ENCODE peak calls at places on chromosomes 4 and X, in six cellular contexts. One of them, this sample, is unnamed.

GRCh38 chr4:55768291-55768690 is 51.3 kb upstream of the EXOC1L start:
- DNase-seq in IMR-90: peak
- DNase-seq in H9: peak
- DNase-seq in mesenchymal stem cell: peak
- DNase-seq in H1: no peak
- DNase-seq in mesendoderm: peak
- DNase-seq in this sample: peak

GRCh38 chr4:37424753-37425152 is 180.2 kb downstream of the NWD2 start:
- DNase-seq in IMR-90: no peak
- DNase-seq in H9: no peak
- DNase-seq in mesenchymal stem cell: no peak
- DNase-seq in H1: no peak
- DNase-seq in mesendoderm: no peak
- DNase-seq in this sample: no peak

GRCh38 chr4:22897520-22898108 is 204.9 kb downstream of the GBA3 start:
- DNase-seq in IMR-90: peak
- DNase-seq in H9: peak
- DNase-seq in mesenchymal stem cell: peak
- DNase-seq in H1: peak
- DNase-seq in mesendoderm: peak
- DNase-seq in this sample: peak

GRCh38 chrX:54357414-54358377 is at the start of gene WNK3:
- DNase-seq in IMR-90: peak
- DNase-seq in H9: peak
- DNase-seq in mesenchymal stem cell: peak
- DNase-seq in H1: peak
- DNase-seq in mesendoderm: peak
- DNase-seq in this sample: peak

GRCh38 chrX:11363069-11363594 is 69.9 kb downstream of the AMELX start:
- DNase-seq in IMR-90: no peak
- DNase-seq in H9: no peak
- DNase-seq in mesenchymal stem cell: no peak
- DNase-seq in H1: no peak
- DNase-seq in mesendoderm: no peak
- DNase-seq in this sample: no peak

GRCh38 chr4:180665994-180666818 is 1577.0 kb upstream of the TENM3 start:
- DNase-seq in IMR-90: peak
- DNase-seq in H9: peak
- DNase-seq in mesenchymal stem cell: peak
- DNase-seq in H1: no peak
- DNase-seq in mesendoderm: peak
- DNase-seq in this sample: peak

GRCh38 chrX:71489540-71489939 is 43.4 kb upstream of the OGT start:
- DNase-seq in IMR-90: no peak
- DNase-seq in H9: no peak
- DNase-seq in mesenchymal stem cell: no peak
- DNase-seq in H1: no peak
- DNase-seq in mesendoderm: no peak
- DNase-seq in this sample: no peak

GRCh38 chr4:85081196-85081595 is 114.7 kb upstream of the WDFY3 start:
- DNase-seq in IMR-90: no peak
- DNase-seq in H9: no peak
- DNase-seq in mesenchymal stem cell: no peak
- DNase-seq in H1: no peak
- DNase-seq in mesendoderm: no peak
- DNase-seq in this sample: no peak

GRCh38 chrX:99795495-99795894 is 614.6 kb downstream of the PCDH19 start:
- DNase-seq in IMR-90: no peak
- DNase-seq in H9: no peak
- DNase-seq in mesenchymal stem cell: no peak
- DNase-seq in H1: no peak
- DNase-seq in mesendoderm: no peak
- DNase-seq in this sample: no peak

GRCh38 chr4:71607780-71608673 is 175.9 kb downstream of the GC start:
- DNase-seq in IMR-90: peak
- DNase-seq in H9: no peak
- DNase-seq in mesenchymal stem cell: peak
- DNase-seq in H1: no peak
- DNase-seq in mesendoderm: peak
- DNase-seq in this sample: no peak
- H3K4ac ChIP-seq in IMR-90: no peak
- H3K4ac ChIP-seq in H9: no peak
- H3K4ac ChIP-seq in mesenchymal stem cell: no peak
- H3K4ac ChIP-seq in H1: no peak
- H3K4ac ChIP-seq in mesendoderm: no peak
- H3K4ac ChIP-seq in this sample: no peak

GRCh38 chr4:140113653-140114052 is 40.3 kb downstream of the MAML3 start:
- DNase-seq in IMR-90: no peak
- DNase-seq in H9: no peak
- DNase-seq in mesenchymal stem cell: no peak
- DNase-seq in H1: no peak
- DNase-seq in mesendoderm: no peak
- DNase-seq in this sample: no peak
- H2BK15ac ChIP-seq in IMR-90: peak
- H2BK15ac ChIP-seq in H9: no peak
- H2BK15ac ChIP-seq in mesenchymal stem cell: no peak
- H2BK15ac ChIP-seq in H1: no peak
- H2BK15ac ChIP-seq in mesendoderm: no peak
- H2BK15ac ChIP-seq in this sample: no peak

DNA sequence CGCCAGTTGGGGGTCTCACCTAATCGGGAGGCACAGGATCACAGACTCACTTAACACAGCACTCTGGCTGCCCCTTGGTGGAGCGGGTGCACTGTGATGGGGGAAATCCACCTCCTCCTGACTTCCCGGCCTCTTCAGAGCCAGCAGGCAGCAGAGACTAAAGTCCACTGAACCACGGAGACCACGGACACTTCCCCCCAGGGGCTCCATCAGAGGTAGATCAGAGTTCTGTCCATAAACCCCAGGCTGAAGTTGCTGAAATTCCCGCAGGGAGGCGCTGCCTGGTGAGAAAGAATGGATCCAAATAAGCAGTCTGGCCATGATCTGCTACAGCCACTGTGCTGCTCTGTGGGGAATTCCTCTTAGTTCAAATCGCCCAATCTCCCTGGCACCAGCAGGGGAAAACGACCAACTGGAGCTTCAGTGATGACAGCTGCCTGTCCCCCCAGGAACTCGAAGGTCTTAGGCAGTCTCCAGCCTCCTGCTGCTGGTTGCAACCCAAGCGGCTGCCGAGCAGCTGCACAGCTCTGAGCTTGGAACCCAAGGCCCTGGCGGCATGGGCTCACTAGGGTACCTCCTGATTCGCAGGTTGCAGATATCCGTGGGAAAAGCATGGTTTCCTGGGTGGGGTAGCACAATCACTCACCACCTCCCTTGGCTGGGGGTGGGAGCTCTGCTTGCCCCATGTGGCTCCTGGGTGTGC is 106.9 kb upstream of the DCAF12L2 start:
- DNase-seq in IMR-90: no peak
- DNase-seq in H9: no peak
- DNase-seq in mesenchymal stem cell: no peak
- DNase-seq in H1: no peak
- DNase-seq in mesendoderm: peak
- DNase-seq in this sample: no peak
- H3K4ac ChIP-seq in IMR-90: no peak
- H3K4ac ChIP-seq in H9: no peak
- H3K4ac ChIP-seq in mesenchymal stem cell: no peak
- H3K4ac ChIP-seq in H1: no peak
- H3K4ac ChIP-seq in mesendoderm: no peak
- H3K4ac ChIP-seq in this sample: no peak

DNA sequence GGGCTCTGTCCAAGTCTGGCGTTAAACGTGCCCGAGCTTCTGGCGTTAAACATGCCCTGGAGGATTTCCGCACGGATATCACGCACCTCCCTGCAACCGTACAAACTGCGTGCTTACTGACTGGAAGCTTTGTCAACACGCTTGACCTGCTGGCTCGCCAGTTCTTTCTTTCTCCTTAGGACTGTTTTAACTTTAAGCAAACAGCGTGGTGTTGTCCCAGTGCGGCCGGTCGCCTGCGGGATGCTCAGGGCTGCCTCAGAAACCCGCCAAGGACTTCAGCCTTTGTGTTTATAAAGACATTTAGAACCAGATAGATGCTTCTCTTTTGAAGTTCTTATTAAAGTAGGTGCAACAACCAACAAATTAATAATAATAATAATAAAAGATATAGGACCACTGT is 946.0 kb downstream of the RAB28 start:
- DNase-seq in IMR-90: no peak
- DNase-seq in H9: no peak
- DNase-seq in mesenchymal stem cell: no peak
- DNase-seq in H1: no peak
- DNase-seq in mesendoderm: no peak
- DNase-seq in this sample: no peak
- H2BK15ac ChIP-seq in IMR-90: no peak
- H2BK15ac ChIP-seq in H9: no peak
- H2BK15ac ChIP-seq in mesenchymal stem cell: no peak
- H2BK15ac ChIP-seq in H1: no peak
- H2BK15ac ChIP-seq in mesendoderm: no peak
- H2BK15ac ChIP-seq in this sample: no peak

GRCh38 chr4:124275-125081 is at the start of gene ZNF718:
- DNase-seq in IMR-90: peak
- DNase-seq in H9: peak
- DNase-seq in mesenchymal stem cell: peak
- DNase-seq in H1: peak
- DNase-seq in mesendoderm: peak
- DNase-seq in this sample: peak

GRCh38 chr4:125085-125820 is 952 bp downstream of the ZNF718 start:
- DNase-seq in IMR-90: peak
- DNase-seq in H9: peak
- DNase-seq in mesenchymal stem cell: peak
- DNase-seq in H1: peak
- DNase-seq in mesendoderm: peak
- DNase-seq in this sample: peak

GRCh38 chr4:121408-122084 is 2.8 kb upstream of the ZNF718 start:
- DNase-seq in IMR-90: no peak
- DNase-seq in H9: no peak
- DNase-seq in mesenchymal stem cell: no peak
- DNase-seq in H1: peak
- DNase-seq in mesendoderm: no peak
- DNase-seq in this sample: no peak

GRCh38 chr4:120616-121015 is 3.7 kb upstream of the ZNF718 start:
- DNase-seq in IMR-90: no peak
- DNase-seq in H9: no peak
- DNase-seq in mesenchymal stem cell: no peak
- DNase-seq in H1: peak
- DNase-seq in mesendoderm: no peak
- DNase-seq in this sample: no peak

GRCh38 chr4:125833-126232 is 1.5 kb downstream of the ZNF718 start:
- DNase-seq in IMR-90: no peak
- DNase-seq in H9: no peak
- DNase-seq in mesenchymal stem cell: peak
- DNase-seq in H1: peak
- DNase-seq in mesendoderm: peak
- DNase-seq in this sample: no peak
- H3K4ac ChIP-seq in IMR-90: no peak
- H3K4ac ChIP-seq in H9: no peak
- H3K4ac ChIP-seq in mesenchymal stem cell: no peak
- H3K4ac ChIP-seq in H1: no peak
- H3K4ac ChIP-seq in mesendoderm: no peak
- H3K4ac ChIP-seq in this sample: no peak

GRCh38 chr4:28225005-28225404 is 1364.4 kb downstream of the STIM2 start:
- DNase-seq in IMR-90: peak
- DNase-seq in H9: peak
- DNase-seq in mesenchymal stem cell: peak
- DNase-seq in H1: no peak
- DNase-seq in mesendoderm: peak
- DNase-seq in this sample: peak
- H2BK15ac ChIP-seq in IMR-90: no peak
- H2BK15ac ChIP-seq in H9: no peak
- H2BK15ac ChIP-seq in mesenchymal stem cell: no peak
- H2BK15ac ChIP-seq in H1: no peak
- H2BK15ac ChIP-seq in mesendoderm: no peak
- H2BK15ac ChIP-seq in this sample: no peak

DNA sequence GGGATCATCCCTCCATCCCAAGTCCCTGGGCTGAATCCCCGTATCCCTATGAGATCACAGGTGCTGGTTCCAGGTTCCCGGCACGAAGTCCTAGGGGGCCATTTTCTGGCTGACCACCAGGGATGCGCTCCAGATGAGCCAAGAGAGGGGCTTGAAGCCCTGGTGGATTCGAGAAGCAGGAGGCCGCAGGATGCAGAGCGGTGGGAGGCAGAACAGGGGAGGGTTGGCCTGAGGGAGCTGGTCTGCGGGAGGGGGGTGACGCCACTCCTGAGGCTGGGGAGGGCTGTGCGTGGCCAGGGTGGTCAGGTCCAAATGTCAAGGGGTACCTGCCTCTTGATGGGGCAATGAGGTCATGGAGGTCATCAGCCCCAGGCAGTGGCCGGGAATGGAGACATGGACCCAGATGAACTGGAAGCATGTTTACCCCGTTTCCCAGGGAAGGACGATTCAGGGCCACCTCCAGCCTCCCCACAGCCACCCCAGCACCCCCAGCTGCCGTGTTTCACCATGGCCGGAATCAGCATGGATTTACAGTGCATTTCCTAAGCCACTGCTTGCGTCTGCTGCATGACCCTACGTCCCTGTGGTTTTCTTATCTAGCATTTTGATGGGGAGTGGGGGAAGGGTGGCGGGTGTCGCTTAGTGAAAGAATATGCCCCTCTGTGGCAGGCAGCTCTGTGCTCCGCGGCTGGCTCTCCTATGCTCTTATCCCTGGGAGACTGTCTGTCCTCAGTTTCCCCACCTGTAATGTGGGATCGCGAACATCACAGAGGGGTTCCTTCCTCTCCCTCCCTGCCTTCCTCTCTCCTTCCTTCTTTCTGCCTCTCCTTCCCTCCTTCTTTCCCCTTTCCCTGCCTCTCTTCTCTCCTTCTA is 17.0 kb upstream of the HTRA3 start:
- DNase-seq in IMR-90: peak
- DNase-seq in H9: no peak
- DNase-seq in mesenchymal stem cell: peak
- DNase-seq in H1: no peak
- DNase-seq in mesendoderm: peak
- DNase-seq in this sample: no peak
- H3K4ac ChIP-seq in IMR-90: no peak
- H3K4ac ChIP-seq in H9: no peak
- H3K4ac ChIP-seq in mesenchymal stem cell: no peak
- H3K4ac ChIP-seq in H1: no peak
- H3K4ac ChIP-seq in mesendoderm: no peak
- H3K4ac ChIP-seq in this sample: no peak

This sample was measured in neuronal stem cell.